ENCODE peak calls at places on chromosomes 11 and 22, in nine cellular contexts. A, B, U, T, V, H, D, P and L are unnamed samples.

GRCh38 chr11:116084511-116084910 is 580.3 kb upstream of the CADM1 start:
- DNase-seq in D (no peak), B (no peak), H (no peak), V (no peak), U (no peak), T (no peak), P (no peak), A (no peak), L (no peak)

GRCh38 chr11:47269829-47270305 is at the start of gene MADD:
- DNase-seq in B (peak), U (peak), V (peak), H (peak), D (peak), A (peak), T (peak), P (peak), L (peak)

GRCh38 chr11:40401132-40401853 is 1058.2 kb downstream of the LRRC4C start:
- DNase-seq in V (no peak), T (no peak), H (no peak), U (no peak), B (no peak), A (no peak), P (no peak), D (no peak), L (no peak)

GRCh38 chr11:46745328-46745727 is 26.3 kb downstream of the F2 start:
- DNase-seq in P (no peak), D (no peak), U (no peak), A (no peak), V (no peak), T (no peak), B (no peak), H (no peak), L (no peak)

GRCh38 chr22:37020192-37020479 is 594 bp downstream of the MPST start:
- DNase-seq in U (no peak), B (no peak), V (no peak), H (peak), A (peak), D (no peak), T (peak), P (peak), L (no peak)

GRCh38 chr11:45266693-45267451 is 19.3 kb downstream of the SYT13 start:
- DNase-seq in D (peak), B (no peak), A (no peak), P (no peak), V (no peak), H (no peak), U (peak), T (peak), L (peak)

GRCh38 chr22:38754247-38755154 is 1.3 kb downstream of the SUN2 start:
- DNase-seq in P (peak), B (no peak), H (peak), T (peak), D (no peak), U (peak), A (peak), V (peak), L (peak)

GRCh38 chr11:111360150-111361043 is 18.7 kb downstream of the POU2AF1 start:
- DNase-seq in B (no peak), D (no peak), U (no peak), A (no peak), T (peak), H (no peak), V (no peak), P (no peak), L (no peak)

GRCh38 chr11:12792590-12792989 is 118.4 kb downstream of the TEAD1 start:
- DNase-seq in T (no peak), D (no peak), B (no peak), H (no peak), V (no peak), A (peak), P (peak), U (no peak), L (no peak)

GRCh38 chr11:73186294-73186850 is 31.7 kb upstream of the P2RY2 start:
- DNase-seq in D (no peak), V (no peak), H (no peak), U (no peak), T (no peak), A (no peak), B (no peak), P (no peak), L (no peak)

GRCh38 chr11:80899381-80899780 is 1458.6 kb upstream of the TENM4 start:
- DNase-seq in A (peak), P (peak), U (no peak), V (no peak), D (no peak), B (no peak), T (peak), H (no peak), L (no peak)

GRCh38 chr11:111604392-111605009 is 2.3 kb downstream of the SIK2 start:
- DNase-seq in A (peak), V (no peak), U (peak), T (peak), H (no peak), D (no peak), P (peak), B (no peak), L (peak)

GRCh38 chr22:32880061-32880460 is 78.6 kb downstream of the TIMP3 start:
- DNase-seq in P (peak), T (no peak), D (no peak), A (peak), V (no peak), U (no peak), B (no peak), H (peak), L (no peak)

DNA sequence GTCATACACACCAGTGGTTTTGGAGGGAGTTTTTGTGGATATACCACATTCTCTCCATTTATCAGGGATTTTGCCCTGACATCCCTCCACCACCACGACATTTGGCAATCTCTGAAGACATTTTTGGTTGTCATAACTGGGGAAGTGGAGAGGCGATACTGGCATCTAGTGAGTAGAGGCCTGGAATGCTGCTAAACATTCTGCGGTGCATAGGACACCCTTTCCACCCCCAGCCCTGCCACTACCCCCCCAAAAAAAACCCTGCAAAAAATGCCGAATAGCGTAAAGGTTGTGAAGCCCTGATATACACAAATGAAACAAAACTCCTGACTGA is 560 bp upstream of the TPST2 start:
- DNase-seq in T (no peak), U (no peak), H (no peak), P (peak), D (no peak), A (peak), V (no peak), B (no peak), L (no peak)
- TF ChIP-seq CTCF in T (no peak), U (no peak), H (no peak), P (no peak), D (no peak), A (no peak), V (no peak), B (no peak), L (no peak)

GRCh38 chr11:62905927-62906531 is 15.1 kb downstream of the CHRM1 start:
- DNase-seq in D (peak), U (peak), P (peak), H (peak), V (no peak), A (peak), B (peak), T (peak), L (peak)
- TF ChIP-seq CTCF in D (peak), U (peak), P (peak), H (peak), V (peak), A (peak), B (peak), T (peak), L (peak)

GRCh38 chr22:48574776-48575566 is 1252.7 kb downstream of the BRD1 start:
- DNase-seq in P (peak), A (no peak), T (no peak), D (peak), H (peak), V (no peak), B (peak), U (peak), L (peak)
- TF ChIP-seq CTCF in P (peak), A (no peak), T (no peak), D (peak), H (no peak), V (peak), B (no peak), U (no peak), L (peak)

GRCh38 chr11:21514298-21514697 is 678.6 kb upstream of the ANO5 start:
- DNase-seq in B (no peak), V (no peak), H (no peak), T (peak), U (peak), A (no peak), P (no peak), D (peak), L (no peak)
- TF ChIP-seq CTCF in B (peak), V (no peak), H (no peak), T (peak), U (peak), A (no peak), P (no peak), D (peak), L (no peak)

DNA sequence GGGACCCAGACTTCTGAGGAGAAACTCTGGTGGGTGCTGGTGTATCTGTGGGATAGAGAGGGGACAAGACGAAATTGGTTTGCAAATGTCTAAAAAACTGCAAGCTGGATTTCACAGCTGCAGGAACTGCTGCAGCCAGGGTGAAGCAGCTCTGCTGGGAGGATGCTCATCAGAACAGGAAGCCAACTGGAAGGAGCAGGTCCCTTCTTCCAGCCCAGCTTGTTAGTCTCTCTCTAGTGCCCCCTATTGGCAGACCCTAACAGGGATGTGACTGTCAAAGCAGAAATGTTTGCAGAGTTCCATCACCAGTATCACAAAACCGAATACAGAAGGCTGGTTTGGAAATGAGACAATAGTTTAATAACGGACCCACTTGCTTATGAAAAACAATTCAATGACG is 74.8 kb upstream of the SLC22A12 start:
- DNase-seq in U (peak), V (no peak), A (no peak), P (no peak), H (no peak), T (peak), B (peak), D (no peak), L (no peak)
- TF ChIP-seq CTCF in U (peak), V (no peak), A (peak), P (no peak), H (no peak), T (peak), B (peak), D (no peak), L (no peak)